ENCODE peak calls at places on chromosomes 16 and 17, in five cellular contexts. A is OCI-LY7, U is neural progenitor cell, Y is keratinocyte, Z is PC-9. T is an unnamed sample. For H3K4me1, the result is how much of the 10 kb centered on the place peaks cover.

GRCh38 chr17:75723201-75723930 is 2.1 kb downstream of the ITGB4 start:
- DNase-seq in A (no peak), U (no peak), Y (no peak), Z (peak), T (no peak)

GRCh38 chr16:2457267-2457666 is 2.6 kb upstream of the TEDC2 start:
- DNase-seq in A (no peak), U (no peak), Y (no peak), Z (no peak), T (no peak)

GRCh38 chr17:55648086-55648485 is 74.6 kb downstream of the TMEM100 start:
- DNase-seq in A (no peak), U (no peak), Y (no peak), Z (no peak), T (no peak)

GRCh38 chr16:4465977-4466779 is 8.2 kb downstream of the NMRAL1 start:
- DNase-seq in A (no peak), U (no peak), Y (no peak), Z (no peak), T (no peak)

GRCh38 chr17:81419333-81419885 is 24.2 kb downstream of the BAHCC1 start:
- DNase-seq in A (no peak), U (peak), Y (peak), Z (peak), T (no peak)

GRCh38 chr16:12100124-12100647 is 123.7 kb downstream of the SNX29 start:
- DNase-seq in A (no peak), U (no peak), Y (no peak), Z (no peak), T (no peak)

GRCh38 chr17:56976941-56977570 is 875 bp upstream of the SCPEP1 start:
- DNase-seq in A (no peak), U (no peak), Y (no peak), Z (no peak), T (no peak)

GRCh38 chr16:66275795-66276428 is 90.6 kb upstream of the CDH5 start:
- DNase-seq in A (peak), U (peak), Y (peak), Z (peak), T (peak)

GRCh38 chr17:2724783-2725164 is 13.2 kb upstream of the CLUH start:
- DNase-seq in A (no peak), U (peak), Y (no peak), Z (no peak), T (no peak)

GRCh38 chr16:68149596-68149995 is 64.4 kb downstream of the NFATC3 start:
- DNase-seq in A (no peak), U (no peak), Y (no peak), Z (no peak), T (no peak)

GRCh38 chr17:48373882-48374281 is 56.1 kb downstream of the SKAP1 start:
- DNase-seq in A (no peak), U (no peak), Y (no peak), Z (no peak), T (no peak)

GRCh38 chr16:12551946-12552345 is 251.7 kb downstream of the CPPED1 start:
- DNase-seq in A (no peak), U (peak), Y (no peak), Z (no peak), T (no peak)

GRCh38 chr16:10895053-10895946 is 18.3 kb downstream of the CIITA start:
- DNase-seq in A (peak), U (peak), Y (no peak), Z (peak), T (peak)

GRCh38 chr17:77701996-77702395 is 256.5 kb upstream of the TNRC6C start:
- DNase-seq in A (no peak), U (no peak), Y (no peak), Z (no peak), T (no peak)

GRCh38 chr17:4136373-4136772 is 6.5 kb downstream of the ZZEF1 start:
- DNase-seq in A (no peak), U (no peak), Y (no peak), Z (no peak), T (no peak)

GRCh38 chr16:27430923-27431484 is 29.0 kb downstream of the IL21R start:
- DNase-seq in A (peak), U (no peak), Y (no peak), Z (no peak), T (no peak)

GRCh38 chr16:89841275-89841674 is 13.0 kb downstream of the SPIRE2 start:
- DNase-seq in A (peak), U (no peak), Y (no peak), Z (no peak), T (no peak)

GRCh38 chr16:83005653-83006160 is 378.9 kb downstream of the CDH13 start:
- DNase-seq in A (no peak), U (no peak), Y (no peak), Z (no peak), T (no peak)

GRCh38 chr17:50194441-50195195 is 6.8 kb downstream of the COL1A1 start:
- DNase-seq in A (no peak), U (no peak), Y (no peak), Z (no peak), T (no peak)

GRCh38 chr16:58628845-58629680 is 563 bp downstream of the CNOT1 start:
- DNase-seq in A (peak), U (peak), Y (no peak), Z (peak), T (peak)

GRCh38 chr16:48788475-48788874 is 178.5 kb upstream of the N4BP1 start:
- DNase-seq in A (no peak), U (no peak), Y (no peak), Z (no peak), T (no peak)

GRCh38 chr16:81116285-81116684 is 20.1 kb upstream of the GCSH start:
- DNase-seq in A (no peak), U (no peak), Y (no peak), Z (no peak), T (no peak)

GRCh38 chr16:24834459-24835335 is 11.1 kb upstream of the SLC5A11 start:
- DNase-seq in A (peak), U (peak), Y (no peak), Z (peak), T (peak)

GRCh38 chr16:52617591-52617990 is 70.6 kb upstream of the TOX3 start:
- DNase-seq in A (no peak), U (no peak), Y (no peak), Z (no peak), T (no peak)

GRCh38 chr17:83152745-83153611 is 73.6 kb downstream of the METRNL start:
- DNase-seq in A (no peak), U (no peak), Y (no peak), Z (no peak), T (no peak)

GRCh38 chr17:43734376-43734775 is 24.2 kb downstream of the SOST start:
- DNase-seq in A (no peak), U (no peak), Y (no peak), Z (no peak), T (no peak)

GRCh38 chr17:60039509-60040442 is 38.9 kb downstream of the HEATR6 start:
- DNase-seq in A (no peak), U (no peak), Y (no peak), Z (no peak), T (peak)

GRCh38 chr17:5286846-5287245 is 4.8 kb downstream of the RABEP1 start:
- DNase-seq in A (no peak), U (no peak), Y (no peak), Z (peak), T (no peak)

GRCh38 chr16:56354016-56354415 is 71.3 kb downstream of the AMFR start:
- DNase-seq in A (no peak), U (no peak), Y (no peak), Z (no peak), T (no peak)

GRCh38 chr16:4183258-4184037 is 58.4 kb downstream of the SRL start:
- DNase-seq in A (peak), U (peak), Y (peak), Z (peak), T (peak)

GRCh38 chr17:59707971-59708425 is 544 bp downstream of the VMP1 start:
- DNase-seq in A (peak), U (no peak), Y (no peak), Z (no peak), T (peak)

GRCh38 chr16:83802135-83802534 is 5.6 kb upstream of the HSBP1 start:
- DNase-seq in A (no peak), U (no peak), Y (peak), Z (peak), T (no peak)

GRCh38 chr16:26963109-26963508 is 103.6 kb upstream of the C16orf82 start:
- DNase-seq in A (peak), U (peak), Y (no peak), Z (no peak), T (peak)

GRCh38 chr17:58091024-58091567 is 7.9 kb downstream of the DYNLL2 start:
- DNase-seq in A (no peak), U (no peak), Y (no peak), Z (no peak), T (no peak)

GRCh38 chr17:72113751-72114150 is 7.1 kb upstream of the SOX9 start:
- DNase-seq in A (no peak), U (no peak), Y (no peak), Z (no peak), T (no peak)
- H3K4me1 ChIP-seq in A (under half), U (under half), Y (under half), Z (under half), T (under half)

GRCh38 chr17:37755455-37755854 is 10.6 kb upstream of the HNF1B start:
- DNase-seq in A (no peak), U (no peak), Y (no peak), Z (no peak), T (no peak)

GRCh38 chr17:37754363-37754762 is 9.5 kb upstream of the HNF1B start:
- DNase-seq in A (no peak), U (no peak), Y (no peak), Z (no peak), T (no peak)

GRCh38 chr17:37756060-37756459 is 11.2 kb upstream of the HNF1B start:
- DNase-seq in A (no peak), U (no peak), Y (no peak), Z (no peak), T (no peak)

GRCh38 chr17:37750768-37751466 is 6.1 kb upstream of the HNF1B start:
- DNase-seq in A (no peak), U (no peak), Y (no peak), Z (no peak), T (no peak)

GRCh38 chr17:37752482-37752881 is 7.6 kb upstream of the HNF1B start:
- DNase-seq in A (no peak), U (no peak), Y (peak), Z (peak), T (no peak)
- H2AFZ ChIP-seq in A (no peak), U (no peak), Y (no peak), Z (no peak), T (no peak)

GRCh38 chr16:69188716-69189115 is 1.8 kb downstream of the SNTB2 start:
- DNase-seq in A (no peak), U (peak), Y (no peak), Z (no peak), T (no peak)
- H3K4me3 ChIP-seq in A (peak), U (peak), Y (peak), Z (peak), T (peak)

GRCh38 chr16:85571563-85571812 is 41.6 kb upstream of the GSE1 start:
- DNase-seq in A (no peak), U (no peak), Y (no peak), Z (no peak), T (no peak)
- H3K4me1 ChIP-seq in A (under half), U (half or more), Y (under half), Z (under half), T (under half)

GRCh38 chr16:54284319-54284930 is 2.2 kb downstream of the IRX3 start:
- DNase-seq in A (no peak), U (peak), Y (no peak), Z (peak), T (no peak)
- H2AFZ ChIP-seq in A (no peak), U (peak), Y (no peak), Z (peak), T (no peak)

DNA sequence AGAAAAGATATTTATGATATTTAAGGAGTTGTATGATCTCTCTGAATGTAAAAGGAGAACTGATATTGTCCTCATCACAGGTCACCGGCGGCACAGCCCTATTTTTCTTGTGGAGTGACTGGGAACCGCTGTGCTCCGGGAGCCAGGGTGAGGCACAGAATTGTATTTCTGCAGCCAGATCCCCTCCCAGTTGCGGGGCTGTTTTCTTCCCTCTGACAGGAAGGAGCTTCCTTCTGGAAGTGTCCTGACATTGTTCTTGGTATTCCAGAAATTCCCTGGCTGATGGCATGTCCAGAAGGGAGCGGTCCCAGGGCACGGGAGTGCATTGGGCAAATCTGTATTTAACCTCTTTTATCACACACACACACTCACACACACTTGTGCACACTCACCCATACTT is 268.6 kb upstream of the FOXF1 start:
- DNase-seq in A (no peak), U (no peak), Y (no peak), Z (no peak), T (no peak)
- H3K4me3 ChIP-seq in A (no peak), U (no peak), Y (no peak), Z (no peak), T (no peak)

GRCh38 chr17:68195667-68196393 is 52.0 kb upstream of the AMZ2 start:
- DNase-seq in A (no peak), U (peak), Y (no peak), Z (peak), T (peak)
- H3K4me1 ChIP-seq in A (under half), U (under half), Y (under half), Z (under half), T (under half)

GRCh38 chr17:7916383-7916677 is 241 bp upstream of the RNF227 start:
- DNase-seq in A (no peak), U (no peak), Y (no peak), Z (no peak), T (no peak)
- H2AFZ ChIP-seq in A (peak), U (peak), Y (peak), Z (peak), T (peak)

GRCh38 chr17:6712058-6712853 is 913 bp downstream of the SLC13A5 start:
- DNase-seq in A (no peak), U (peak), Y (peak), Z (peak), T (no peak)
- H3K4me3 ChIP-seq in A (no peak), U (no peak), Y (peak), Z (no peak), T (no peak)

T was measured in Karpas-422.